ENCODE peak calls at places on chromosomes 1 and 21, in six cellular contexts. One of them, this sample, is unnamed.

GRCh38 chr1:16628361-16629111 is 15.2 kb upstream of the NBPF1 start:
- DNase-seq in SK-N-SH: peak
- DNase-seq in HepG2: no peak
- DNase-seq in K562: peak
- DNase-seq in HCT116: no peak
- DNase-seq in GM12878: no peak
- DNase-seq in this sample: no peak

GRCh38 chr1:212514056-212514614 is 81.4 kb downstream of the NENF start:
- DNase-seq in SK-N-SH: no peak
- DNase-seq in HepG2: peak
- DNase-seq in K562: peak
- DNase-seq in HCT116: peak
- DNase-seq in GM12878: no peak
- DNase-seq in this sample: peak

GRCh38 chr1:233395852-233396646 is 68.5 kb downstream of the MAP3K21 start:
- DNase-seq in SK-N-SH: no peak
- DNase-seq in HepG2: no peak
- DNase-seq in K562: no peak
- DNase-seq in HCT116: no peak
- DNase-seq in GM12878: no peak
- DNase-seq in this sample: no peak

GRCh38 chr1:229905652-229906051 is 161.4 kb upstream of the GALNT2 start:
- DNase-seq in SK-N-SH: no peak
- DNase-seq in HepG2: no peak
- DNase-seq in K562: no peak
- DNase-seq in HCT116: no peak
- DNase-seq in GM12878: no peak
- DNase-seq in this sample: no peak

GRCh38 chr1:195530961-195531360 is 1077.3 kb downstream of the KCNT2 start:
- DNase-seq in SK-N-SH: no peak
- DNase-seq in HepG2: no peak
- DNase-seq in K562: no peak
- DNase-seq in HCT116: no peak
- DNase-seq in GM12878: no peak
- DNase-seq in this sample: no peak

GRCh38 chr1:7422966-7423365 is 348.1 kb upstream of the VAMP3 start:
- DNase-seq in SK-N-SH: no peak
- DNase-seq in HepG2: no peak
- DNase-seq in K562: no peak
- DNase-seq in HCT116: no peak
- DNase-seq in GM12878: no peak
- DNase-seq in this sample: no peak

GRCh38 chr21:18248171-18248570 is 3.5 kb downstream of the CHODL start:
- DNase-seq in SK-N-SH: no peak
- DNase-seq in HepG2: no peak
- DNase-seq in K562: no peak
- DNase-seq in HCT116: no peak
- DNase-seq in GM12878: no peak
- DNase-seq in this sample: no peak

GRCh38 chr1:3064296-3064850 is 4.6 kb upstream of the PRDM16 start:
- DNase-seq in SK-N-SH: no peak
- DNase-seq in HepG2: no peak
- DNase-seq in K562: no peak
- DNase-seq in HCT116: no peak
- DNase-seq in GM12878: no peak
- DNase-seq in this sample: no peak

GRCh38 chr1:35691080-35691479 is 27.6 kb downstream of the C1orf216 start:
- DNase-seq in SK-N-SH: no peak
- DNase-seq in HepG2: no peak
- DNase-seq in K562: no peak
- DNase-seq in HCT116: no peak
- DNase-seq in GM12878: no peak
- DNase-seq in this sample: no peak

GRCh38 chr21:43818685-43819084 is 29.3 kb downstream of the RRP1 start:
- DNase-seq in SK-N-SH: no peak
- DNase-seq in HepG2: no peak
- DNase-seq in K562: no peak
- DNase-seq in HCT116: no peak
- DNase-seq in GM12878: no peak
- DNase-seq in this sample: no peak

GRCh38 chr1:198187973-198188588 is 31.3 kb downstream of the NEK7 start:
- DNase-seq in SK-N-SH: no peak
- DNase-seq in HepG2: no peak
- DNase-seq in K562: no peak
- DNase-seq in HCT116: no peak
- DNase-seq in GM12878: no peak
- DNase-seq in this sample: no peak

GRCh38 chr1:907611-908451 is 15.9 kb upstream of the SAMD11 start:
- DNase-seq in SK-N-SH: peak
- DNase-seq in HepG2: no peak
- DNase-seq in K562: no peak
- DNase-seq in HCT116: no peak
- DNase-seq in GM12878: no peak
- DNase-seq in this sample: no peak

GRCh38 chr1:904271-904950 is 19.3 kb upstream of the SAMD11 start:
- DNase-seq in SK-N-SH: peak
- DNase-seq in HepG2: no peak
- DNase-seq in K562: peak
- DNase-seq in HCT116: peak
- DNase-seq in GM12878: no peak
- DNase-seq in this sample: peak

GRCh38 chr1:905071-905749 is 18.5 kb upstream of the SAMD11 start:
- DNase-seq in SK-N-SH: peak
- DNase-seq in HepG2: no peak
- DNase-seq in K562: peak
- DNase-seq in HCT116: no peak
- DNase-seq in GM12878: no peak
- DNase-seq in this sample: no peak

GRCh38 chr1:905811-906531 is 17.8 kb upstream of the SAMD11 start:
- DNase-seq in SK-N-SH: peak
- DNase-seq in HepG2: no peak
- DNase-seq in K562: peak
- DNase-seq in HCT116: no peak
- DNase-seq in GM12878: no peak
- DNase-seq in this sample: no peak

DNA sequence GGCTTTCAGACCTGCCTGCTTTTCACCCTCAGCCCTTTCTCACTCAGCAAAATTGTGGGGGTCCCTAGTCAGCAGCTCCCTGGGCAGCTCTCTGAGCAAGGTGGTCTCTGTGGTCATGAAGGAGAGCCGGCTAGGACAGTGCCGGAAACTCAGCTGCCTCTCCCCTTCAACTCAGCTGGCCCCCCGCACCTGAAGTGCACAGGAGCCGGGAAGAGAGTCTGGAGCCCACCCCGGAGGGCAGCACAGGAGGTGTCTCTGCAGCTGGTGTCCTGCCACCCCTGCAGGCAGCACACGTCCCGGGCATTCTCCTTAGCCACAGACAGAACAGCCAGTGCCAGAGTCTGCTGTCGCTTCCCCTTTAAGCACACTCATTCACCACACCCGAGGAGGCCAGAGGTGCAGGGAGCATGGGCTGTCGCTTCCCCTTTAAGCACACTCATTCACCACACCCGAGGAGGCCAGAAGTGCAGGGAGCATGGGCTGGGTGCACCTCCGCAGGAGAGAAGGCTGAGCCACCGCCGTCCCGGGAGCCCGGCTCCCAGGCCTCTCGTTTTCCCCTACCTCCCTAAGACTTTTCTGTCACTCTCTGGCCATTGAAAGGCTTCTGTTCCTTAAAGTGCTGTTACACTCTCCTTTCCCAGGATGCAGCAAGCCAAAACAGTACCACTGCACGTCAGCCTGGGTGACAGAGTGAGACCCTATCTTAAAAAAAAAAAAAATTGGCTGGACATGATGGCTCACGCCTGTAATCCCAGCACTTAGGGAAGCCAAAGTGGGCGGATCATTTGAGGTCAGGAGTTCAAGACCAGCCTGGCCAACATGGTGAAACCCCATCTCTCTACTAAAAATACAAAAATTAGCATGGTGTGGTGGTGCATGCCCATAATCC is 16.9 kb upstream of the SAMD11 start:
- DNase-seq in SK-N-SH: peak
- DNase-seq in HepG2: no peak
- DNase-seq in K562: peak
- DNase-seq in HCT116: peak
- DNase-seq in GM12878: no peak
- DNase-seq in this sample: no peak
- TF ChIP-seq REST in SK-N-SH: no peak
- TF ChIP-seq REST in HepG2: no peak
- TF ChIP-seq REST in K562: no peak
- TF ChIP-seq REST in HCT116: no peak
- TF ChIP-seq REST in GM12878: no peak
- TF ChIP-seq REST in this sample: no peak

GRCh38 chr1:160411231-160411630 is 10.9 kb downstream of the VANGL2 start:
- DNase-seq in SK-N-SH: no peak
- DNase-seq in HepG2: no peak
- DNase-seq in K562: no peak
- DNase-seq in HCT116: no peak
- DNase-seq in GM12878: no peak
- DNase-seq in this sample: no peak
- TF ChIP-seq REST in SK-N-SH: no peak
- TF ChIP-seq REST in HepG2: no peak
- TF ChIP-seq REST in K562: no peak
- TF ChIP-seq REST in HCT116: no peak
- TF ChIP-seq REST in GM12878: no peak
- TF ChIP-seq REST in this sample: no peak

DNA sequence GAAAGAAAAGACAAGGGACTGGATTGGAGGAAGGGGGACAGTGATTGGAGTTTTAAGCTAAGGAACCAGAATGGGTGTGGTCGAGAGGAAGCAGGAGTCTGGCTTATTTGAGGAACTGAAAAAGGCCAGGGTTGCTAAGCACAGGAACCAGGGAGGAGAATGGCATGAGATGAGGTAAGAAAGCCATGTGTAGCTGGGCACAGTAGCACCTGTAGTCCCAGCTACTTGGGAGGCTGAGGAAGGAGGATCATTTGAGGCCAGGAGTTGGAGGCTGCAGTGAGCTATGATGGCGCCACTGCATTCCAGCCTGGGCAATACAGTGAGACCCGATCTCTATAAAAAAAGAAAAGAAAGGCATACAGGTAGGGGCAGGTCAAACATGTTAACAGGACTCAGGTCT is 8.1 kb upstream of the KHDRBS1 start:
- DNase-seq in SK-N-SH: no peak
- DNase-seq in HepG2: no peak
- DNase-seq in K562: no peak
- DNase-seq in HCT116: no peak
- DNase-seq in GM12878: peak
- DNase-seq in this sample: no peak
- TF ChIP-seq REST in SK-N-SH: no peak
- TF ChIP-seq REST in HepG2: no peak
- TF ChIP-seq REST in K562: no peak
- TF ChIP-seq REST in HCT116: no peak
- TF ChIP-seq REST in GM12878: no peak
- TF ChIP-seq REST in this sample: no peak

GRCh38 chr1:218349365-218350021 is 4.4 kb downstream of the TGFB2 start:
- DNase-seq in SK-N-SH: no peak
- DNase-seq in HepG2: no peak
- DNase-seq in K562: no peak
- DNase-seq in HCT116: no peak
- DNase-seq in GM12878: no peak
- DNase-seq in this sample: no peak
- TF ChIP-seq REST in SK-N-SH: no peak
- TF ChIP-seq REST in HepG2: no peak
- TF ChIP-seq REST in K562: no peak
- TF ChIP-seq REST in HCT116: no peak
- TF ChIP-seq REST in GM12878: no peak
- TF ChIP-seq REST in this sample: no peak